ENCODE peak calls at places on chromosomes 5 and 9, in five cellular contexts. D is activated effector memory CD4-positive, alpha-beta T cell treated with anti-CD3 and anti-CD28 coated beads, Interleukin-2, amount 50 U/mL, for 16 hours; S is stimulated activated CD4-positive, alpha-beta T cell treated with anti-CD3 and anti-CD28 coated beads, Interleukin-12 subunit alpha, Interleukin-12 subunit beta, amount 100 ng/mL, for 4 hours; F is left ventricle myocardium inferior; Y is activated CD4-positive, alpha-beta T cell treated with anti-CD3 and anti-CD28 coated beads, Interleukin-2, amount 50 U/mL, for 4 hours. J is an unnamed sample.

GRCh38 chr9:111730937-111731567 is 63.7 kb downstream of the SHOC1 start:
- DNase-seq in F (no peak), D (no peak), Y (no peak), S (no peak), J (no peak)

GRCh38 chr9:114594136-114594535 is 6.6 kb downstream of the ATP6V1G1 start:
- DNase-seq in S (no peak), Y (no peak), D (peak; percentile 55), F (no peak), J (no peak)

GRCh38 chr9:4048441-4048840 is 251.4 kb downstream of the GLIS3 start:
- DNase-seq in F (no peak), D (no peak), Y (no peak), S (no peak), J (no peak)

GRCh38 chr9:92638621-92639101 is 31.3 kb downstream of the IPPK start:
- DNase-seq in S (no peak), D (no peak), Y (no peak), F (no peak), J (peak; percentile 49)

GRCh38 chr5:139863855-139864558 is 68.4 kb downstream of the PSD2 start:
- DNase-seq in S (peak; percentile 51), F (peak; percentile 62), D (peak; percentile 81), Y (peak; percentile 41), J (peak; percentile 82)

GRCh38 chr9:137237759-137238726 is 3.0 kb upstream of the TUBB4B start:
- DNase-seq in F (no peak), D (no peak), S (no peak), Y (no peak), J (no peak)

GRCh38 chr9:2016411-2017208 is 1.5 kb downstream of the SMARCA2 start:
- DNase-seq in F (peak; percentile 83), Y (peak; percentile 43), D (peak; percentile 87), S (peak; percentile 58), J (peak; percentile 88)

GRCh38 chr5:80239680-80240367 is 16.0 kb downstream of the SERINC5 start:
- DNase-seq in F (no peak), Y (no peak), S (no peak), D (no peak), J (no peak)

GRCh38 chr5:172832383-172833315 is 1.4 kb upstream of the ERGIC1 start:
- DNase-seq in S (no peak), Y (no peak), F (no peak), D (no peak), J (peak; percentile 56)

GRCh38 chr9:16413509-16414016 is 456.9 kb downstream of the BNC2 start:
- DNase-seq in Y (no peak), D (no peak), F (no peak), S (no peak), J (no peak)

GRCh38 chr9:84271004-84271886 is 69.3 kb downstream of the SLC28A3 start:
- DNase-seq in D (peak; percentile 64), F (peak; percentile 41), S (peak; percentile 16), Y (no peak), J (peak; percentile 67)

GRCh38 chr5:89401012-89401411 is 518.0 kb upstream of the MEF2C start:
- DNase-seq in Y (no peak), S (no peak), D (no peak), F (peak; percentile 12), J (no peak)

GRCh38 chr9:89183146-89183545 is 4.5 kb upstream of the SHC3 start:
- DNase-seq in Y (no peak), F (no peak), D (no peak), S (no peak), J (no peak)

GRCh38 chr5:42854795-42855194 is 43.1 kb upstream of the SELENOP start:
- DNase-seq in S (no peak), D (no peak), F (no peak), Y (no peak), J (no peak)

GRCh38 chr5:156208271-156208670 is 118.7 kb upstream of the SGCD start:
- DNase-seq in F (no peak), Y (no peak), D (no peak), S (no peak), J (no peak)